ENCODE peak calls at places on chromosomes 4 and X, in six cellular contexts. J is body of pancreas, C is tibial artery, G is K562, I is heart left ventricle, Z is HL-60. N is an unnamed sample.

GRCh38 chr4:25065901-25066610 is 35.3 kb upstream of the LGI2 start:
- DNase-seq in J (no peak), C (no peak), G (no peak), I (no peak), Z (no peak), N (no peak)

GRCh38 chr4:184439856-184440592 is 34.3 kb downstream of the IRF2 start:
- DNase-seq in J (peak), C (no peak), G (no peak), I (no peak), Z (no peak), N (no peak)

GRCh38 chr4:118969359-118969758 is 80.7 kb downstream of the SYNPO2 start:
- DNase-seq in J (peak), C (peak), G (no peak), I (peak), Z (peak), N (peak)

GRCh38 chrX:37488323-37488722 is 83.1 kb upstream of the LANCL3 start:
- DNase-seq in J (no peak), C (no peak), G (no peak), I (no peak), Z (no peak), N (no peak)

GRCh38 chrX:69556094-69557011 is 52.2 kb downstream of the NALF2 start:
- DNase-seq in J (peak), C (no peak), G (peak), I (no peak), Z (no peak), N (no peak)

GRCh38 chr4:77310931-77311330 is 153.9 kb downstream of the CCNG2 start:
- DNase-seq in J (no peak), C (no peak), G (no peak), I (no peak), Z (no peak), N (no peak)

GRCh38 chrX:1754077-1754476 is 139.2 kb downstream of the ASMT start:
- DNase-seq in J (no peak), C (no peak), G (no peak), I (no peak), Z (no peak), N (no peak)

GRCh38 chr4:4890574-4891260 is 31.3 kb downstream of the MSX1 start:
- DNase-seq in J (no peak), C (peak), G (no peak), I (no peak), Z (no peak), N (no peak)

GRCh38 chrX:24168807-24169206 is 19.3 kb downstream of the ZFX start:
- DNase-seq in J (no peak), C (no peak), G (no peak), I (no peak), Z (no peak), N (no peak)

GRCh38 chr4:25805255-25805860 is 57.4 kb downstream of the SEL1L3 start:
- DNase-seq in J (no peak), C (no peak), G (no peak), I (no peak), Z (no peak), N (no peak)

GRCh38 chr4:59180161-59180560 is 2020.0 kb upstream of the ADGRL3 start:
- DNase-seq in J (no peak), C (no peak), G (no peak), I (no peak), Z (no peak), N (no peak)

GRCh38 chrX:120653000-120653399 is 23.1 kb upstream of the C1GALT1C1 start:
- DNase-seq in J (no peak), C (no peak), G (no peak), I (no peak), Z (no peak), N (no peak)

GRCh38 chrX:17635231-17635630 is 102.1 kb upstream of the SCML1 start:
- DNase-seq in J (peak), C (no peak), G (no peak), I (no peak), Z (no peak), N (peak)

GRCh38 chr4:1315838-1316536 is 26.3 kb downstream of the MAEA start:
- DNase-seq in J (no peak), C (no peak), G (no peak), I (no peak), Z (no peak), N (no peak)

GRCh38 chrX:118631586-118631985 is 95.8 kb upstream of the IL13RA1 start:
- DNase-seq in J (no peak), C (no peak), G (no peak), I (no peak), Z (peak), N (no peak)

GRCh38 chr4:649293-649625 is 23.9 kb downstream of the PDE6B start:
- DNase-seq in J (no peak), C (no peak), G (no peak), I (no peak), Z (no peak), N (no peak)

GRCh38 chr4:111483375-111484169 is 661.7 kb upstream of the FAM241A start:
- DNase-seq in J (no peak), C (no peak), G (no peak), I (no peak), Z (no peak), N (no peak)

GRCh38 chrX:150155396-150156048 is 207.6 kb upstream of the MAMLD1 start:
- DNase-seq in J (no peak), C (no peak), G (no peak), I (peak), Z (no peak), N (peak)

GRCh38 chr4:16627999-16628398 is 270.4 kb downstream of the LDB2 start:
- DNase-seq in J (no peak), C (no peak), G (no peak), I (no peak), Z (no peak), N (no peak)

GRCh38 chr4:158163941-158164665 is 8.7 kb downstream of the GASK1B start:
- DNase-seq in J (no peak), C (no peak), G (no peak), I (no peak), Z (no peak), N (no peak)

GRCh38 chr4:158161561-158162354 is 11.1 kb downstream of the GASK1B start:
- DNase-seq in J (no peak), C (no peak), G (no peak), I (peak), Z (peak), N (no peak)

GRCh38 chr4:158166701-158167100 is 6.1 kb downstream of the GASK1B start:
- DNase-seq in J (no peak), C (no peak), G (no peak), I (no peak), Z (no peak), N (no peak)

GRCh38 chr4:158162637-158163036 is 10.2 kb downstream of the GASK1B start:
- DNase-seq in J (no peak), C (no peak), G (no peak), I (no peak), Z (no peak), N (no peak)

DNA sequence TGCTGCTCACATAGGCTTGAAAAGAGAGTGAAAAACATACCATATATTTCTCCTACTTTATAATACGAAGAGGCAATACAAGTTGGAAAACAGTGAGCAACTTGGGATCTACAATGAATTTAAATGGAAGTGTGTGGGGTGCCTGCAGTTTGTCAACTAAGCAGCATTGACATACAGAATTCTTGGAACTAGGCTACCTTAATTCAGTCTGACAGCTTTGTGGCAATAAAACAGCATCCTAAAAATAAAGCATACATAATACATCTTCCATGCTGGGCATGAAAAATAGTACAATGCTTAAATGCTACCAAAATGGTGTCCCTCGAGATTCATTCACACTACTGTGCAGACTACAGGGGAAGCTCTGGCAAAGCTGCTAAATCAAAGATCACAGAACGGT is 8.0 kb downstream of the GASK1B start:
- DNase-seq in J (no peak), C (no peak), G (no peak), I (no peak), Z (no peak), N (no peak)
- H3K27ac ChIP-seq in J (no peak), C (peak), G (no peak), I (peak), Z (no peak), N (peak)

GRCh38 chrX:153944140-153944799 is at the start of gene RENBP:
- DNase-seq in J (no peak), C (peak), G (peak), I (peak), Z (peak), N (peak)
- H3K4me3 ChIP-seq in J (no peak), C (peak), G (peak), I (peak), Z (peak), N (peak)

GRCh38 chr4:39937683-39938268 is 39.9 kb downstream of the PDS5A start:
- DNase-seq in J (no peak), C (no peak), G (no peak), I (no peak), Z (no peak), N (no peak)
- H3K27ac ChIP-seq in J (no peak), C (no peak), G (no peak), I (no peak), Z (no peak), N (no peak)

GRCh38 chr4:165493359-165493758 is 114.6 kb downstream of the CPE start:
- DNase-seq in J (peak), C (no peak), G (peak), I (peak), Z (peak), N (peak)
- H3K4me3 ChIP-seq in J (no peak), C (no peak), G (no peak), I (peak), Z (no peak), N (no peak)

GRCh38 chr4:173651651-173652282 is 121.7 kb upstream of the HAND2 start:
- DNase-seq in J (no peak), C (no peak), G (no peak), I (no peak), Z (no peak), N (no peak)
- H3K27ac ChIP-seq in J (peak), C (peak), G (no peak), I (peak), Z (no peak), N (peak)

GRCh38 chr4:2797188-2797544 is 4.3 kb downstream of the SH3BP2 start:
- DNase-seq in J (no peak), C (peak), G (no peak), I (no peak), Z (no peak), N (no peak)

GRCh38 chr4:2798399-2799301 is 5.8 kb downstream of the SH3BP2 start:
- DNase-seq in J (peak), C (peak), G (peak), I (peak), Z (peak), N (peak)

GRCh38 chr4:2799444-2799911 is 6.6 kb downstream of the SH3BP2 start:
- DNase-seq in J (peak), C (peak), G (no peak), I (peak), Z (peak), N (peak)

GRCh38 chr4:2796261-2797187 is 3.6 kb downstream of the SH3BP2 start:
- DNase-seq in J (peak), C (peak), G (no peak), I (peak), Z (no peak), N (peak)

GRCh38 chr4:2797545-2798305 is 4.8 kb downstream of the SH3BP2 start:
- DNase-seq in J (peak), C (peak), G (no peak), I (peak), Z (peak), N (no peak)
- H3K4me3 ChIP-seq in J (no peak), C (no peak), G (no peak), I (no peak), Z (peak), N (no peak)

GRCh38 chrX:81206471-81206870 is 4.6 kb downstream of the SH3BGRL start:
- DNase-seq in J (no peak), C (no peak), G (no peak), I (no peak), Z (no peak), N (no peak)

GRCh38 chrX:81202413-81202794 is 502 bp downstream of the SH3BGRL start:
- DNase-seq in J (no peak), C (no peak), G (no peak), I (no peak), Z (no peak), N (no peak)

GRCh38 chrX:81201692-81202412 is at the start of the genes HMGN5 and SH3BGRL:
- DNase-seq in J (peak), C (peak), G (peak), I (peak), Z (peak), N (peak)

GRCh38 chrX:81202989-81203388 is 1.1 kb downstream of the SH3BGRL start:
- DNase-seq in J (no peak), C (no peak), G (no peak), I (no peak), Z (no peak), N (no peak)
- H3K27ac ChIP-seq in J (peak), C (peak), G (peak), I (no peak), Z (peak), N (peak)

GRCh38 chrX:100411802-100412333 is 1.8 kb upstream of the PCDH19 start:
- DNase-seq in J (no peak), C (no peak), G (no peak), I (no peak), Z (no peak), N (no peak)

GRCh38 chrX:100408643-100409315 is 1.3 kb downstream of the PCDH19 start:
- DNase-seq in J (no peak), C (no peak), G (no peak), I (no peak), Z (no peak), N (no peak)

GRCh38 chrX:100410901-100411801 is 1.1 kb upstream of the PCDH19 start:
- DNase-seq in J (no peak), C (no peak), G (no peak), I (no peak), Z (no peak), N (no peak)

GRCh38 chrX:100409316-100410082 is 574 bp downstream of the PCDH19 start:
- DNase-seq in J (no peak), C (no peak), G (no peak), I (no peak), Z (no peak), N (no peak)

GRCh38 chrX:100410083-100410590 is at the start of gene PCDH19:
- DNase-seq in J (peak), C (no peak), G (peak), I (peak), Z (no peak), N (peak)
- H3K4me3 ChIP-seq in J (no peak), C (peak), G (no peak), I (peak), Z (no peak), N (peak)

GRCh38 chr4:125994024-125994423 is 679.3 kb downstream of the FAT4 start:
- DNase-seq in J (no peak), C (no peak), G (no peak), I (no peak), Z (no peak), N (no peak)
- H3K27ac ChIP-seq in J (no peak), C (peak), G (no peak), I (no peak), Z (no peak), N (no peak)

DNA sequence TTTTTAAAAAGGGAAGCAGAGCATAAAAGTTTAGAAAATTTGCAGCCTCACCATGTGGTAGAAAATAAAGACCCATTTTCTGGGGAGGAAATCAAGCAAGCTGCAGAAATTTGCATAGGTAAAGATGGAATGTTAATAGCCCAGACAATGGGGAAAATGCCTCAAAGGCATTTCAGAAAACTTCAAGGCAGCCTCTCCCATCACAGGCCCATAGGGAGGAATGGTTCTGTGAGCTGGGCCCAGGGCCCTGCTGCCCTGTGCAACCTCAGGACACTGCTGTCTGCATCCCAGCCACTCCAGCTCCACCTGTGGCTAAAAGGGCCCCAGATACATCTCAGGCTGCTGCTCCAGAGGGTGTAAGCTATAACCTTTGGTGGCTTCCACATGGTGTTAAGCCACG is 137.9 kb downstream of the INPP4B start:
- DNase-seq in J (no peak), C (no peak), G (no peak), I (no peak), Z (no peak), N (no peak)
- H3K4me3 ChIP-seq in J (no peak), C (no peak), G (no peak), I (no peak), Z (no peak), N (no peak)

N was measured in transverse colon.